ENCODE peak calls at places on chromosomes 5 and 9, in six cellular contexts. H is CD8-positive, alpha-beta memory T cell; D is right lobe of liver; T is CD4-positive, CD25-positive, alpha-beta regulatory T cell; R is sigmoid colon; V is adrenal gland. K is an unnamed sample. For H3K27me3, the result is how much of the 10 kb centered on the place peaks cover.

GRCh38 chr5:127615916-127616315 is 33.0 kb upstream of the CTXN3 start:
- DNase-seq in H (no peak), D (no peak), T (no peak), R (no peak), V (no peak), K (no peak)

GRCh38 chr9:133862585-133863041 is 124.5 kb upstream of the SARDH start:
- DNase-seq in H (no peak), D (peak), T (no peak), R (peak), V (peak), K (no peak)

GRCh38 chr5:72817076-72817476 is 615 bp downstream of the TNPO1 start:
- DNase-seq in H (no peak), D (peak), T (no peak), R (peak), V (peak), K (no peak)

GRCh38 chr9:130117816-130118632 is 54.2 kb upstream of the NCS1 start:
- DNase-seq in H (no peak), D (no peak), T (no peak), R (peak), V (peak), K (no peak)

GRCh38 chr5:177540438-177540837 is 13.9 kb downstream of the FAM193B start:
- DNase-seq in H (no peak), D (no peak), T (no peak), R (no peak), V (no peak), K (no peak)

GRCh38 chr5:154365823-154366222 is 80.0 kb upstream of the SAP30L start:
- DNase-seq in H (no peak), D (no peak), T (no peak), R (no peak), V (no peak), K (no peak)

GRCh38 chr9:27351438-27351837 is 54.5 kb upstream of the EQTN start:
- DNase-seq in H (no peak), D (no peak), T (no peak), R (peak), V (no peak), K (no peak)

GRCh38 chr9:131657031-131657377 is 82.9 kb downstream of the RAPGEF1 start:
- DNase-seq in H (no peak), D (no peak), T (peak), R (no peak), V (no peak), K (no peak)

GRCh38 chr9:114677418-114677817 is 4.6 kb downstream of the TEX48 start:
- DNase-seq in H (no peak), D (no peak), T (no peak), R (peak), V (no peak), K (no peak)

GRCh38 chr9:137129089-137129455 is 9.9 kb upstream of the GRIN1 start:
- DNase-seq in H (no peak), D (no peak), T (no peak), R (no peak), V (no peak), K (no peak)

GRCh38 chr5:107383414-107383813 is 287.3 kb downstream of the EFNA5 start:
- DNase-seq in H (no peak), D (no peak), T (no peak), R (no peak), V (no peak), K (no peak)

GRCh38 chr5:133990396-133990795 is 14.4 kb downstream of the VDAC1 start:
- DNase-seq in H (no peak), D (no peak), T (no peak), R (no peak), V (no peak), K (no peak)

GRCh38 chr5:123044926-123045617 is 8.5 kb upstream of the PPIC start:
- DNase-seq in H (no peak), D (no peak), T (no peak), R (no peak), V (no peak), K (no peak)

GRCh38 chr9:134690946-134691694 is 49.5 kb downstream of the COL5A1 start:
- DNase-seq in H (no peak), D (no peak), T (no peak), R (peak), V (no peak), K (no peak)

GRCh38 chr9:8156336-8156735 is 356.8 kb upstream of the DMAC1 start:
- DNase-seq in H (no peak), D (no peak), T (no peak), R (no peak), V (no peak), K (no peak)

GRCh38 chr5:179840766-179841165 is 17.9 kb downstream of the MRNIP start:
- DNase-seq in H (no peak), D (no peak), T (no peak), R (peak), V (no peak), K (no peak)

GRCh38 chr5:180494510-180495181 is 467 bp downstream of the CNOT6 start:
- DNase-seq in H (no peak), D (peak), T (peak), R (peak), V (peak), K (no peak)

GRCh38 chr5:68193481-68194036 is 22.0 kb upstream of the PIK3R1 start:
- DNase-seq in H (no peak), D (no peak), T (no peak), R (no peak), V (peak), K (peak)

GRCh38 chr5:178839319-178839704 is 20.4 kb upstream of the ZNF354B start:
- DNase-seq in H (peak), D (peak), T (peak), R (no peak), V (peak), K (peak)

GRCh38 chr5:164958688-164959087 is 1453.3 kb downstream of the MAT2B start:
- DNase-seq in H (no peak), D (no peak), T (no peak), R (no peak), V (no peak), K (no peak)

GRCh38 chr5:65722575-65723424 is 795 bp downstream of the NLN start:
- DNase-seq in H (peak), D (no peak), T (no peak), R (no peak), V (peak), K (no peak)

GRCh38 chr9:116547729-116548426 is 139.2 kb upstream of the TRIM32 start:
- DNase-seq in H (no peak), D (peak), T (no peak), R (no peak), V (peak), K (no peak)

GRCh38 chr5:100762163-100762562 is 140.9 kb downstream of the ST8SIA4 start:
- DNase-seq in H (no peak), D (no peak), T (no peak), R (no peak), V (no peak), K (no peak)

GRCh38 chr9:128689293-128689770 is 310 bp downstream of the SET start:
- DNase-seq in H (no peak), D (no peak), T (no peak), R (peak), V (peak), K (no peak)

GRCh38 chr9:99231708-99232107 is 9.6 kb downstream of the SEC61B start:
- DNase-seq in H (no peak), D (no peak), T (no peak), R (no peak), V (no peak), K (no peak)

GRCh38 chr9:94693485-94694191 is 32.9 kb upstream of the AOPEP start:
- DNase-seq in H (no peak), D (no peak), T (no peak), R (no peak), V (no peak), K (no peak)

GRCh38 chr9:83041771-83042170 is 21.2 kb downstream of the RASEF start:
- DNase-seq in H (no peak), D (no peak), T (no peak), R (no peak), V (no peak), K (no peak)

GRCh38 chr9:105842023-105842644 is 147.8 kb downstream of the TMEM38B start:
- DNase-seq in H (peak), D (no peak), T (no peak), R (no peak), V (no peak), K (no peak)

GRCh38 chr9:95516736-95517558 is at the start of gene PTCH1:
- DNase-seq in H (peak), D (peak), T (peak), R (peak), V (no peak), K (no peak)

GRCh38 chr5:74241751-74242140 is 398.8 kb downstream of the ENC1 start:
- DNase-seq in H (no peak), D (no peak), T (no peak), R (no peak), V (no peak), K (no peak)

GRCh38 chr9:120720404-120720803 is 6.1 kb upstream of the MEGF9 start:
- DNase-seq in H (no peak), D (no peak), T (no peak), R (no peak), V (no peak), K (no peak)

GRCh38 chr5:181187500-181188213 is 17.3 kb downstream of the TRIM7 start:
- DNase-seq in H (peak), D (peak), T (peak), R (peak), V (peak), K (no peak)

GRCh38 chr5:37696190-37697021 is 143.4 kb downstream of the GDNF start:
- DNase-seq in H (no peak), D (no peak), T (no peak), R (no peak), V (no peak), K (no peak)

DNA sequence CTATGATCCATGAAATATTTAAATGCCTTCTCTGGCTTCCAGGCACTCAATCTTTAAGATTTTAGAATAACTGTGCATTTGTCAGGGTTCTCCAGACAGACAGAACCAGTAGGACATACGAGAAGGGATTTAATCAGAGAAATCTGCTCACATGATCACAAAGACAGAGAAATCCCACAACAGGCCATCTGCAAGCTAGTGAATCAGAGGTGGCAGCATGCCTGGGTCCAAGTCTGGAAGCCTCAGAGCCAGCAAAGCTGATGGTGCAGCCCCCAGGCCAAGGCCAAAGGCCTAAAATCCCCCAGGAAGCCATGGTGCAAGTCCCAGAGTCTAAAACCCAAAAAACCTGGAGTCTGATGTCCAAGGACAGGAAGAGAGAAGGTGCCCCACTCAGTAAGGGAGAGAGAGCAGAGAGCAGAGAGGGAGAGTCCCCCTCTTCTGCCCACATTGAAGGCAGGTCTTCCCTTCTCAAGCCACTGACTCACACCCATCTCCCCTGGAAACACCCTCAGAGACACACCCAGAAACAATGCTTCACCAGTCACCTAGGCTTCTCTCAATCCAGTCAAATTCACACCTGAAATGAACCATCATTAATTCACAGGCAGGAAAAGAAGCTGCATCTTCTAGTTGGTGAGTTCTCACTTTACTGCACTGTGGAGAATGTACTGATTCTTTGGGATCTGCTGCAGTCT is 48.7 kb downstream of the CAMSAP1 start:
- DNase-seq in H (no peak), D (no peak), T (no peak), R (no peak), V (peak), K (no peak)
- H3K27ac ChIP-seq in H (no peak), D (no peak), T (no peak), R (no peak), V (peak), K (no peak)

GRCh38 chr9:34558341-34558740 is 31.2 kb downstream of the CNTFR start:
- DNase-seq in H (no peak), D (no peak), T (no peak), R (no peak), V (no peak), K (no peak)
- H3K27me3 ChIP-seq in H (under half), D (under half), T (under half), R (under half), V (under half), K (under half)

DNA sequence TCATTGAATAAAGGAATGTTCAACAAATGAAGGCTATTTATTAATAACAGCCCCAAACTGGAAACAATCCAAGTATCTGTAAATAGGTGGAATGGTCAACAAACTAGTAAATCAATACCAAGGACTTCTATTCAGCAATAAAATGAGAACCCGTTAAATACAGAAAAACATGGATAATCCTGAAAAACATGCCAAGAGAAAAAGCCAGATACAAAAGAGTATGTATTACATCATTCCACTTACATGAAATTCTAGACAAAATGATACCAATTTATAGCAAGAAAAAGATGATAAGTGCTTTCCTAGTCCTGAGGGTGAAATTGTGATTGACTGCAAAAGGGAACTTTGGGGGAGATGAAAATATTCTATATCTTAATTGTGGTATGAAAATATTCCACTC is 3.1 kb downstream of the PJA2 start:
- DNase-seq in H (no peak), D (no peak), T (no peak), R (no peak), V (no peak), K (no peak)
- H3K4me3 ChIP-seq in H (no peak), D (no peak), T (peak), R (no peak), V (no peak), K (no peak)

GRCh38 chr5:151077419-151077818 is 3.4 kb downstream of the TNIP1 start:
- DNase-seq in H (no peak), D (no peak), T (no peak), R (no peak), V (no peak), K (no peak)
- H3K27ac ChIP-seq in H (no peak), D (no peak), T (peak), R (no peak), V (no peak), K (no peak)

GRCh38 chr9:97858826-97859225 is 5.8 kb downstream of the FOXE1 start:
- DNase-seq in H (no peak), D (no peak), T (no peak), R (no peak), V (no peak), K (no peak)
- H3K27me3 ChIP-seq in H (half or more), D (under half), T (under half), R (under half), V (half or more), K (half or more)